ENCODE peak calls at places on chromosomes 12 and 14, in five cellular contexts. E is colonic mucosa, O is heart left ventricle, H is cardiac muscle cell, G is A673. I is an unnamed sample.

GRCh38 chr14:98802044-98802443 is 470.0 kb downstream of the BCL11B start:
- DNase-seq in E (no peak), O (no peak), H (no peak), G (no peak), I (no peak)

GRCh38 chr12:40723001-40723400 is 30.8 kb downstream of the CNTN1 start:
- DNase-seq in E (no peak), O (no peak), H (no peak), G (no peak), I (no peak)

GRCh38 chr12:49231881-49232650 is 32.8 kb upstream of the TUBA1C start:
- DNase-seq in E (no peak), O (no peak), H (peak; percentile 15), G (peak; percentile 28), I (no peak)

GRCh38 chr12:66467932-66468331 is 165.6 kb downstream of the HELB start:
- DNase-seq in E (no peak), O (no peak), H (peak; percentile 13), G (peak; percentile 23), I (no peak)

GRCh38 chr12:53060721-53061276 is 10.9 kb downstream of the TNS2 start:
- DNase-seq in E (no peak), O (no peak), H (peak; percentile 2), G (no peak), I (peak; percentile 78)

GRCh38 chr12:52082026-52082667 is 2.6 kb downstream of the SMIM41 start:
- DNase-seq in E (no peak), O (peak; percentile 77), H (peak; percentile 52), G (no peak), I (peak; percentile 85)

GRCh38 chr12:51318846-51319570 is 5.0 kb downstream of the BIN2 start:
- DNase-seq in E (peak; percentile 63), O (no peak), H (peak; percentile 7), G (no peak), I (no peak)

GRCh38 chr12:73383584-73384229 is 1111.5 kb downstream of the TRHDE start:
- DNase-seq in E (no peak), O (no peak), H (no peak), G (no peak), I (no peak)

GRCh38 chr12:110010853-110011835 is 11.9 kb downstream of the ANKRD13A start:
- DNase-seq in E (no peak), O (no peak), H (no peak), G (no peak), I (no peak)

GRCh38 chr14:94632305-94632590 is 20.1 kb downstream of the SERPINA3 start:
- DNase-seq in E (no peak), O (no peak), H (no peak), G (no peak), I (no peak)

GRCh38 chr14:63276492-63277342 is 42.0 kb downstream of the GPHB5 start:
- DNase-seq in E (no peak), O (no peak), H (peak; percentile 72), G (peak; percentile 75), I (no peak)

GRCh38 chr14:95494456-95494855 is 22.0 kb downstream of the SYNE3 start:
- DNase-seq in E (no peak), O (no peak), H (no peak), G (no peak), I (no peak)

GRCh38 chr14:77823378-77823777 is 23.5 kb downstream of the ADCK1 start:
- DNase-seq in E (no peak), O (no peak), H (no peak), G (no peak), I (no peak)

GRCh38 chr12:52078276-52078675 is 1.2 kb upstream of the SMIM41 start:
- DNase-seq in E (no peak), O (no peak), H (no peak), G (no peak), I (no peak)

GRCh38 chr14:80275208-80275850 is 64.0 kb upstream of the DIO2 start:
- DNase-seq in E (no peak), O (no peak), H (peak; percentile 44), G (peak; percentile 8), I (no peak)

GRCh38 chr14:38254565-38255407 is 1.1 kb downstream of the CLEC14A start:
- DNase-seq in E (no peak), O (peak; percentile 31), H (peak; percentile 33), G (no peak), I (peak; percentile 35)

GRCh38 chr12:70258605-70259403 is 15.6 kb downstream of the CNOT2 start:
- DNase-seq in E (no peak), O (no peak), H (no peak), G (no peak), I (no peak)

GRCh38 chr12:19115285-19115684 is 14.2 kb upstream of the PLEKHA5 start:
- DNase-seq in E (no peak), O (no peak), H (no peak), G (no peak), I (no peak)

GRCh38 chr12:133130808-133131128 is 341 bp downstream of the ZNF10 start:
- DNase-seq in E (no peak), O (peak; percentile 48), H (no peak), G (no peak), I (peak; percentile 72)

GRCh38 chr14:26597136-26598080 is at the start of gene NOVA1:
- DNase-seq in E (peak; percentile 38), O (peak; percentile 18), H (peak; percentile 21), G (no peak), I (peak; percentile 61)

GRCh38 chr14:38127784-38128183 is 79.9 kb upstream of the SSTR1 start:
- DNase-seq in E (no peak), O (no peak), H (peak; percentile 13), G (no peak), I (no peak)

GRCh38 chr12:76137611-76138010 is 53.1 kb upstream of the NAP1L1 start:
- DNase-seq in E (no peak), O (no peak), H (peak; percentile 87), G (no peak), I (no peak)

GRCh38 chr12:121713257-121714155 is 954 bp downstream of the TMEM120B start:
- DNase-seq in E (peak; percentile 36), O (peak; percentile 61), H (peak; percentile 35), G (no peak), I (peak; percentile 62)

GRCh38 chr14:90330203-90331196 is 1.2 kb downstream of the NRDE2 start:
- DNase-seq in E (no peak), O (no peak), H (no peak), G (no peak), I (no peak)

GRCh38 chr12:91180577-91180976 is 2.0 kb downstream of the DCN start:
- DNase-seq in E (no peak), O (no peak), H (peak; percentile 85), G (peak; percentile 33), I (no peak)

GRCh38 chr12:45730116-45730841 is 773 bp downstream of the ARID2 start:
- DNase-seq in E (peak; percentile 50), O (peak; percentile 58), H (peak; percentile 52), G (peak; percentile 67), I (peak; percentile 76)
- H3K27ac ChIP-seq in E (peak overlapping the region; percentile 99), O (peak overlapping the region; percentile 97), H (peak overlapping the region; percentile 98), G (peak overlapping the region; percentile 99), I (peak overlapping the region; percentile 98)

DNA sequence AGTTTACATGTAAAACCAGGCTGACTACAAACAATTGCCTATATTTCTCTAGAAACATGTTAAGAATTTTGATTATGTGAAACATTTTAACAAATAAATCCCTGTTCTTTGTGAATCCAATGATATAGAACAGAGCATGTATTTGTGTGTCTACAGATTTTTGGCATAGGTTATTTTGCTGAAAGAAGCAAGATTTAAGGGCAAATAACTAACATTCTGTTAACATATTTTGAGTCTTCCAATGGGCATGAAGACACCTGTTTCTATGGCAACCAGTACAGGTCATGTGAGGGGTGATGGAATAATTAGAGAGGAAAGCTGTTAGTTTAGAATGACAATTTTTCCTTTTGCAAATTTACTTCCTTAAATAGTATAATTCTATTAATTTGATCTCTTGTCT is 8.8 kb downstream of the ART4 start:
- DNase-seq in E (no peak), O (no peak), H (peak; percentile 42), G (no peak), I (no peak)
- H3K4me1 ChIP-seq in E (no peaks in the 10 kb centered on the region), O (peaks cover 21% of the 10 kb centered on the region), H (peaks cover 17% of the 10 kb centered on the region), G (no peaks in the 10 kb centered on the region), I (peaks cover 3% of the 10 kb centered on the region)

DNA sequence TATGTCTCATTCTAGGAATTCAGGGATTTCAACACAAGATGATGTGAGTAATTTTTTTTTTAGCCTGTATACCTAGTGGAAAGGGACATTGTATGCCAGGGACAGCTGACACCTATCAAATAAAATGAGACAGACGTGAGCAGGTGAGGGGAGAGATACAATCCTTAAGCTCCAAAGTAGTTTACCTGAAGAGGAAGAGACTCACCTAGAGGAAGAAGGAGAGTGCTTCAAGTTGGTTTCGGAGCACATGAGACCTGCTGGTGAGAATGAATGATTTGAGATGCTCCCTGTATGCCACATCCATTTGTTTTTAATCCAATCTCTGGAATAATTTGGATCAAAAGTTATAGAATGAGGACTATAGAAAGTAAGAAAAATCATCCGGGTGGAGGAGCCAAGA is 915.4 kb upstream of the FBXO33 start:
- DNase-seq in E (no peak), O (no peak), H (no peak), G (no peak), I (no peak)
- H3K4me3 ChIP-seq in E (no peak overlapping the region), O (no peak overlapping the region), H (peak overlapping the region; percentile 42), G (no peak overlapping the region), I (no peak overlapping the region)

GRCh38 chr12:65051196-65051595 is 69.9 kb downstream of the WIF1 start:
- DNase-seq in E (no peak), O (no peak), H (no peak), G (no peak), I (no peak)

GRCh38 chr12:65055874-65056273 is 65.2 kb downstream of the WIF1 start:
- DNase-seq in E (no peak), O (no peak), H (no peak), G (no peak), I (no peak)
- H3K27ac ChIP-seq in E (no peak overlapping the region), O (no peak overlapping the region), H (no peak overlapping the region), G (no peak overlapping the region), I (no peak overlapping the region)

DNA sequence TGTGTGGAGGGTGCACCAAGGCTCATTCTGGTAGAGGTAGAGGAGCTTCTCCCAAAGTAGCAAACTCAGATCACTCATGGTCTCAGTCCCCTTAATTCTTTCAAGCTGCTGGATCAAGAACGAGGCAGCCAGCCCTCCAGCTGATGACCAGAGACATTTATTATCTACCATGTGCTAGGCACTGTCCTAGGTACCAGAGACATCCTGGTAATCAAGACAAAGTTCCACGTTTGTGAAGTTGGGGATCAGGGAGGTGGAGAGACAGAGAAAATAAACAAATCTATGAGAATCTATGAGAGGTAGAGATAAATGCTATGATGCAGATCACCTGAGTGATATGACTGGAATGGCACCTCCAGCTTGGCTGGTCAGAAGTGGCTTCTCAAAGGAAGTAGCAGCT is 130.2 kb downstream of the CRADD start:
- DNase-seq in E (no peak), O (no peak), H (no peak), G (no peak), I (no peak)
- H3K4me1 ChIP-seq in E (no peaks in the 10 kb centered on the region), O (peaks cover 46% of the 10 kb centered on the region), H (peaks cover 15% of the 10 kb centered on the region), G (peaks cover 18% of the 10 kb centered on the region), I (peaks cover 12% of the 10 kb centered on the region)

GRCh38 chr12:99959549-99960170 is 25.1 kb downstream of the ANKS1B start:
- DNase-seq in E (no peak), O (no peak), H (peak; percentile 67), G (no peak), I (no peak)
- H3K4me3 ChIP-seq in E (no peak overlapping the region), O (no peak overlapping the region), H (no peak overlapping the region), G (no peak overlapping the region), I (no peak overlapping the region)

DNA sequence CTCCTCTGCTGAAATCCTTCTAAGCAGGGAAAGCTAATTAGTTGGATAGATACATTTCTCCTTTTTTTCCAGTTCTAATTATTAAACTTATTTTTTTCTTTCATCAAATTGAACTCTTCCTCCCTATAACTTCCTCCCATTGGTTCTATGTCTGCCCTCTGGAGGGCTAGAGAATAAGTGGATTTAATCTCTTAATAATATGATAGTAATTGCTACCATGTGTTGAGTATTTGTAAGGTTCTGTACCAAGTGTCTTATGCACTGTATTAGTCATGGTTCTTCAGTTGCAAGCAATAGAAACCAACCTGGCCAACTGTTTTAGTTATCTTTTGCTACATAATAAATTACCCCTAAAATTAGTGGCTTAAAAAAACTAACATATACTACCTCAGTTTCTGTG is 190.5 kb upstream of the PLXNC1 start:
- DNase-seq in E (no peak), O (no peak), H (no peak), G (peak; percentile 55), I (no peak)
- H3K27ac ChIP-seq in E (no peak overlapping the region), O (no peak overlapping the region), H (no peak overlapping the region), G (no peak overlapping the region), I (no peak overlapping the region)